ENCODE peak calls at places on chromosomes 5 and 9, in six cellular contexts. O, H, S, F, U and Q are unnamed samples.

GRCh38 chr9:5947912-5948311 is 57.2 kb downstream of the MLANA start:
- DNase-seq in S (no peak), F (no peak), U (peak; percentile 2), H (no peak), O (peak; percentile 49), Q (peak; percentile 2)

GRCh38 chr9:137370865-137371520 is 52.0 kb downstream of the EXD3 start:
- DNase-seq in F (no peak), U (no peak), O (no peak), H (no peak), S (no peak), Q (no peak)

GRCh38 chr5:127029513-127030258 is 672 bp downstream of the MARCHF3 start:
- DNase-seq in S (peak; percentile 75), U (peak; percentile 36), O (peak; percentile 72), F (no peak), H (peak; percentile 85), Q (peak; percentile 77)

GRCh38 chr5:110339399-110339798 is 387.1 kb downstream of the TMEM232 start:
- DNase-seq in F (no peak), H (no peak), S (no peak), O (no peak), U (no peak), Q (no peak)

GRCh38 chr9:91162311-91162710 is 199.4 kb downstream of the AUH start:
- DNase-seq in F (no peak), U (no peak), S (peak; percentile 56), H (peak; percentile 43), O (no peak), Q (peak; percentile 27)

GRCh38 chr5:58871648-58872242 is 288.9 kb downstream of the RAB3C start:
- DNase-seq in S (peak; percentile 49), O (peak; percentile 66), F (no peak), H (peak; percentile 47), U (no peak), Q (peak; percentile 64)

GRCh38 chr9:128771094-128771721 is 519 bp downstream of the ZER1 start:
- DNase-seq in F (no peak), O (no peak), H (peak; percentile 64), U (peak; percentile 13), S (peak; percentile 59), Q (peak; percentile 57)

GRCh38 chr5:172904312-172904642 is 54.9 kb upstream of the RPL26L1 start:
- DNase-seq in O (no peak), U (no peak), S (no peak), F (no peak), H (no peak), Q (no peak)

GRCh38 chr5:91955610-91956009 is 572.5 kb upstream of the ARRDC3 start:
- DNase-seq in S (no peak), H (no peak), U (no peak), F (no peak), O (no peak), Q (no peak)

GRCh38 chr9:83036043-83036442 is 26.9 kb downstream of the RASEF start:
- DNase-seq in H (no peak), O (no peak), F (no peak), S (no peak), U (no peak), Q (no peak)

GRCh38 chr9:136159851-136160250 is 41.2 kb upstream of the TMEM250 start:
- DNase-seq in S (no peak), H (no peak), U (no peak), F (no peak), O (no peak), Q (no peak)

GRCh38 chr5:150114773-150115408 is 28.5 kb upstream of the CSF1R start:
- DNase-seq in H (no peak), S (no peak), O (no peak), F (no peak), U (no peak), Q (no peak)

GRCh38 chr5:177507165-177507564 is 2.5 kb downstream of the DOK3 start:
- DNase-seq in H (peak; percentile 42), O (no peak), S (peak; percentile 56), F (no peak), U (no peak), Q (peak; percentile 26)

GRCh38 chr5:158590936-158591863 is 508.5 kb downstream of the EBF1 start:
- DNase-seq in F (no peak), U (peak; percentile 56), O (no peak), H (peak; percentile 52), S (peak; percentile 3), Q (peak; percentile 74)

GRCh38 chr5:88979244-88979643 is 96.3 kb upstream of the MEF2C start:
- DNase-seq in S (peak; percentile 27), O (no peak), H (peak; percentile 70), U (no peak), F (no peak), Q (peak; percentile 63)

GRCh38 chr9:37922391-37923120 is 18.6 kb upstream of the SLC25A51 start:
- DNase-seq in H (no peak), O (no peak), S (no peak), U (no peak), F (no peak), Q (no peak)

GRCh38 chr5:4295663-4296339 is 700.2 kb downstream of the IRX1 start:
- DNase-seq in U (peak; percentile 25), S (no peak), H (peak; percentile 6), F (peak; percentile 13), O (no peak), Q (no peak)

GRCh38 chr5:151923865-151924264 is 786 bp downstream of the GLRA1 start:
- DNase-seq in S (no peak), U (no peak), O (no peak), F (peak; percentile 25), H (peak; percentile 3), Q (no peak)
- H3K27me3 ChIP-seq in S (no peaks in the 10 kb centered on the region), U (peaks cover 7% of the 10 kb centered on the region), O (no peaks in the 10 kb centered on the region), F (peaks cover 4% of the 10 kb centered on the region), H (no peaks in the 10 kb centered on the region), Q (peaks cover 8% of the 10 kb centered on the region)

GRCh38 chr5:171895076-171895475 is 109.5 kb downstream of the SMIM23 start:
- DNase-seq in S (no peak), O (no peak), H (no peak), F (no peak), U (no peak), Q (no peak)
- H3K9ac ChIP-seq in S (no peak overlapping the region), O (no peak overlapping the region), H (no peak overlapping the region), F (no peak overlapping the region), U (no peak overlapping the region), Q (no peak overlapping the region)

DNA sequence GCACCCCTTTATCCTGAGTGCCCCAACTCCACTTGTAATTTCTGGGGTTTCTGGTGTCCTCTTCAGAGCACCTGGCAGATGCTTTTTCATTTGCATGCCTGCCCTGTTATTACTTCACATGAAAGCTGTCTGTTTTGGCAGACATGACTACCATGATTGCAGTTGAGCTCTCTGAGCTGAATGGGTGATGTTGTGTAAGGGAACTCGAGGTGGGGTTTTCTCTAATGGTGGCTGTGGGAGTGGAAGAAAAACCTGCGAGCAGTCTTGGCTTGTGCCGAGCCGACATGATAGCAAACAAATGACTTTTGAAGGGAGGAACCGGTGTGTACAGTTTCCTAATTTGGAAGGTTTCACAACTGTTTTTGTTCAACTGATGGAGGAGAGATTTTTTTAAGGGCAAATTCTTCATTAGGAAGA is 196.2 kb downstream of the AOPEP start:
- DNase-seq in U (no peak), S (peak; percentile 77), F (no peak), O (peak; percentile 61), H (peak; percentile 81), Q (peak; percentile 74)
- H3K4me3 ChIP-seq in U (no peak overlapping the region), S (no peak overlapping the region), F (no peak overlapping the region), O (peak overlapping the region; percentile 29), H (peak overlapping the region; percentile 56), Q (peak overlapping the region; percentile 7)

GRCh38 chr5:73442152-73442860 is 6.3 kb downstream of the FOXD1 start:
- DNase-seq in H (peak; percentile 3), U (no peak), S (no peak), O (no peak), F (no peak), Q (no peak)
- H3K27me3 ChIP-seq in H (no peaks in the 10 kb centered on the region), U (peaks cover 88% of the 10 kb centered on the region), S (peaks cover 93% of the 10 kb centered on the region), O (no peaks in the 10 kb centered on the region), F (peaks cover 68% of the 10 kb centered on the region), Q (peaks cover 87% of the 10 kb centered on the region)

DNA sequence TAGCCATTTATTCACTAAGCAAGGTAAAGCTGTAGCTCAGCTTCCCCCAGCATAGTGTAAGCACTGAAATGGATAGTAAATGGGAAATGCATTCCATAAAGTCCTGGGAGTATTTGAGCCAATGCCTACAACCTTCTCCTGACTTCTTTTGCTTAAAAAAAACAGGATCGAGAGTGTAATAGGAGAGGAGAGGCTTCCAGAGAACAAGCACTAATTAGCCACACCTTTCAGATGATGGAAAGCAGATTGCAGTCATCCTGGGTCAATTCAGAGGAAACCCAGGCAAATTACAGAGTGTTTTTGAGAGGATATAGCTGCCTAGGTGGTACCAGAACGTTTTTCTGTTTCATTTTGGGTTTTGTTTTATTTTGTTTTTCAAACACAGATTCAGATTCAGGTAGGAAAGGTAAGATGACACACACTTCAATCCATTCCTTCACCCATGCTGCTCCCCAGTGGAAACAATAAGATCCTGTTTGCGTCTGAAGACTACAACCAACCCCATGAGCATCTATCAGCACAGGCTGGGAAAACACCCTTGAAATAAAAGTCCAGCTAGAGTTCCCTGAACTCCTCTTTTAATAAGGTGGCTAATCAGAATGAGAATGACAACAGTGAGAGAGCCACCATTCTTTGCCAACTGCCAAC is 95.6 kb downstream of the RFK start:
- DNase-seq in F (no peak), S (no peak), O (no peak), U (no peak), H (no peak), Q (peak; percentile 68)
- H3K9ac ChIP-seq in F (no peak overlapping the region), S (no peak overlapping the region), O (no peak overlapping the region), U (no peak overlapping the region), H (no peak overlapping the region), Q (no peak overlapping the region)

GRCh38 chr5:129461816-129462396 is 1.8 kb downstream of the ADAMTS19 start:
- DNase-seq in U (no peak), S (peak; percentile 25), F (no peak), H (no peak), O (peak; percentile 61), Q (no peak)
- H3K4me3 ChIP-seq in U (peak overlapping the region; percentile 73), S (peak overlapping the region; percentile 93), F (peak overlapping the region; percentile 86), H (no peak overlapping the region), O (peak overlapping the region; percentile 61), Q (peak overlapping the region; percentile 81)